ENCODE peak calls at places on chromosomes 13 and 19, in six cellular contexts. One of them, this sample, is unnamed.

GRCh38 chr13:94660695-94661324 is 51.5 kb downstream of the SOX21 start:
- DNase-seq in GM23338: peak; percentile 75
- DNase-seq in fibroblast of pulmonary artery: peak; percentile 33
- DNase-seq in lower leg skin: no peak
- DNase-seq in Caco-2: peak; percentile 60
- DNase-seq in kidney epithelial cell: no peak
- DNase-seq in this sample: peak; percentile 22

GRCh38 chr13:37068962-37069361 is 9.5 kb upstream of the SUPT20H start:
- DNase-seq in GM23338: no peak
- DNase-seq in lower leg skin: no peak
- DNase-seq in fibroblast of pulmonary artery: peak; percentile 45
- DNase-seq in kidney epithelial cell: no peak
- DNase-seq in Caco-2: no peak
- DNase-seq in this sample: no peak

GRCh38 chr13:77749481-77749880 is 52.0 kb downstream of the SLAIN1 start:
- DNase-seq in lower leg skin: no peak
- DNase-seq in kidney epithelial cell: no peak
- DNase-seq in GM23338: no peak
- DNase-seq in fibroblast of pulmonary artery: no peak
- DNase-seq in Caco-2: no peak
- DNase-seq in this sample: no peak

GRCh38 chr19:13430790-13431582 is 75.3 kb downstream of the CACNA1A start:
- DNase-seq in Caco-2: peak; percentile 38
- DNase-seq in fibroblast of pulmonary artery: peak; percentile 66
- DNase-seq in kidney epithelial cell: no peak
- DNase-seq in GM23338: peak; percentile 87
- DNase-seq in lower leg skin: no peak
- DNase-seq in this sample: peak; percentile 59

GRCh38 chr19:51904331-51905165 is at the start of gene ZNF649:
- DNase-seq in fibroblast of pulmonary artery: peak; percentile 88
- DNase-seq in lower leg skin: peak; percentile 71
- DNase-seq in GM23338: peak; percentile 96
- DNase-seq in kidney epithelial cell: peak; percentile 49
- DNase-seq in Caco-2: peak; percentile 80
- DNase-seq in this sample: peak; percentile 88

GRCh38 chr13:42148538-42148937 is 100.1 kb downstream of the DGKH start:
- DNase-seq in GM23338: no peak
- DNase-seq in lower leg skin: no peak
- DNase-seq in Caco-2: no peak
- DNase-seq in fibroblast of pulmonary artery: no peak
- DNase-seq in kidney epithelial cell: no peak
- DNase-seq in this sample: no peak

GRCh38 chr19:18000981-18001836 is 6.8 kb upstream of the ARRDC2 start:
- DNase-seq in kidney epithelial cell: no peak
- DNase-seq in GM23338: peak; percentile 87
- DNase-seq in lower leg skin: peak; percentile 91
- DNase-seq in Caco-2: peak; percentile 75
- DNase-seq in fibroblast of pulmonary artery: peak; percentile 81
- DNase-seq in this sample: peak; percentile 84

GRCh38 chr13:21539687-21540086 is 64.3 kb downstream of the MICU2 start:
- DNase-seq in fibroblast of pulmonary artery: no peak
- DNase-seq in lower leg skin: no peak
- DNase-seq in GM23338: no peak
- DNase-seq in kidney epithelial cell: no peak
- DNase-seq in Caco-2: no peak
- DNase-seq in this sample: no peak

GRCh38 chr13:68056816-68057710 is 826.9 kb upstream of the PCDH9 start:
- DNase-seq in Caco-2: no peak
- DNase-seq in kidney epithelial cell: peak; percentile 39
- DNase-seq in lower leg skin: no peak
- DNase-seq in fibroblast of pulmonary artery: peak; percentile 61
- DNase-seq in GM23338: peak; percentile 50
- DNase-seq in this sample: peak; percentile 95

GRCh38 chr19:49690073-49690655 is 752 bp upstream of the CPT1C start:
- DNase-seq in fibroblast of pulmonary artery: no peak
- DNase-seq in lower leg skin: no peak
- DNase-seq in Caco-2: no peak
- DNase-seq in GM23338: peak; percentile 34
- DNase-seq in kidney epithelial cell: no peak
- DNase-seq in this sample: no peak

GRCh38 chr13:74202129-74202528 is 67.9 kb upstream of the KLF12 start:
- DNase-seq in kidney epithelial cell: no peak
- DNase-seq in fibroblast of pulmonary artery: no peak
- DNase-seq in lower leg skin: no peak
- DNase-seq in GM23338: no peak
- DNase-seq in Caco-2: no peak
- DNase-seq in this sample: no peak

GRCh38 chr13:99689955-99690354 is 188.7 kb downstream of the TM9SF2 start:
- DNase-seq in fibroblast of pulmonary artery: no peak
- DNase-seq in lower leg skin: no peak
- DNase-seq in Caco-2: no peak
- DNase-seq in GM23338: peak; percentile 77
- DNase-seq in kidney epithelial cell: no peak
- DNase-seq in this sample: no peak

GRCh38 chr13:83355042-83355441 is 527.2 kb downstream of the SLITRK1 start:
- DNase-seq in fibroblast of pulmonary artery: no peak
- DNase-seq in kidney epithelial cell: no peak
- DNase-seq in GM23338: no peak
- DNase-seq in Caco-2: no peak
- DNase-seq in lower leg skin: no peak
- DNase-seq in this sample: no peak

GRCh38 chr13:28528848-28529247 is 33.9 kb upstream of the FLT1 start:
- DNase-seq in kidney epithelial cell: no peak
- DNase-seq in GM23338: no peak
- DNase-seq in lower leg skin: no peak
- DNase-seq in Caco-2: no peak
- DNase-seq in fibroblast of pulmonary artery: no peak
- DNase-seq in this sample: no peak
- TF ChIP-seq CTCF in kidney epithelial cell: no peak
- TF ChIP-seq CTCF in GM23338: peak; percentile 39
- TF ChIP-seq CTCF in lower leg skin: no peak
- TF ChIP-seq CTCF in Caco-2: peak; percentile 36
- TF ChIP-seq CTCF in fibroblast of pulmonary artery: no peak
- TF ChIP-seq CTCF in this sample: peak; percentile 24

GRCh38 chr13:28569886-28570285 is 75.0 kb upstream of the FLT1 start:
- DNase-seq in Caco-2: no peak
- DNase-seq in fibroblast of pulmonary artery: no peak
- DNase-seq in kidney epithelial cell: no peak
- DNase-seq in GM23338: no peak
- DNase-seq in lower leg skin: no peak
- DNase-seq in this sample: no peak
- H3K4me3 ChIP-seq in Caco-2: no peak overlapping the region
- H3K4me3 ChIP-seq in fibroblast of pulmonary artery: no peak overlapping the region
- H3K4me3 ChIP-seq in kidney epithelial cell: no peak overlapping the region
- H3K4me3 ChIP-seq in GM23338: no peak overlapping the region
- H3K4me3 ChIP-seq in lower leg skin: no peak overlapping the region
- H3K4me3 ChIP-seq in this sample: no peak overlapping the region

GRCh38 chr13:45545686-45546409 is 69.7 kb downstream of the ERICH6B start:
- DNase-seq in GM23338: no peak
- DNase-seq in fibroblast of pulmonary artery: no peak
- DNase-seq in lower leg skin: no peak
- DNase-seq in Caco-2: no peak
- DNase-seq in kidney epithelial cell: no peak
- DNase-seq in this sample: no peak

GRCh38 chr13:45542878-45543277 is 72.7 kb downstream of the ERICH6B start:
- DNase-seq in lower leg skin: no peak
- DNase-seq in fibroblast of pulmonary artery: no peak
- DNase-seq in Caco-2: no peak
- DNase-seq in GM23338: no peak
- DNase-seq in kidney epithelial cell: no peak
- DNase-seq in this sample: no peak

GRCh38 chr13:45542391-45542790 is 73.1 kb downstream of the ERICH6B start:
- DNase-seq in kidney epithelial cell: no peak
- DNase-seq in Caco-2: no peak
- DNase-seq in fibroblast of pulmonary artery: no peak
- DNase-seq in lower leg skin: no peak
- DNase-seq in GM23338: no peak
- DNase-seq in this sample: no peak

GRCh38 chr13:45546410-45546765 is 69.2 kb downstream of the ERICH6B start:
- DNase-seq in GM23338: no peak
- DNase-seq in lower leg skin: no peak
- DNase-seq in Caco-2: no peak
- DNase-seq in kidney epithelial cell: no peak
- DNase-seq in fibroblast of pulmonary artery: no peak
- DNase-seq in this sample: no peak

GRCh38 chr13:45544520-45544919 is 71.0 kb downstream of the ERICH6B start:
- DNase-seq in fibroblast of pulmonary artery: no peak
- DNase-seq in kidney epithelial cell: no peak
- DNase-seq in GM23338: peak; percentile 24
- DNase-seq in lower leg skin: no peak
- DNase-seq in Caco-2: no peak
- DNase-seq in this sample: no peak
- TF ChIP-seq CTCF in fibroblast of pulmonary artery: no peak
- TF ChIP-seq CTCF in kidney epithelial cell: no peak
- TF ChIP-seq CTCF in GM23338: peak; percentile 48
- TF ChIP-seq CTCF in lower leg skin: no peak
- TF ChIP-seq CTCF in Caco-2: no peak
- TF ChIP-seq CTCF in this sample: no peak

GRCh38 chr19:47428177-47428894 is 9.0 kb upstream of the MEIS3 start:
- DNase-seq in lower leg skin: peak; percentile 77
- DNase-seq in fibroblast of pulmonary artery: peak; percentile 99
- DNase-seq in Caco-2: peak; percentile 98
- DNase-seq in GM23338: peak; percentile 100
- DNase-seq in kidney epithelial cell: peak; percentile 78
- DNase-seq in this sample: peak; percentile 100
- H3K4me3 ChIP-seq in lower leg skin: no peak overlapping the region
- H3K4me3 ChIP-seq in fibroblast of pulmonary artery: peak overlapping the region; percentile 42
- H3K4me3 ChIP-seq in Caco-2: peak overlapping the region; percentile 13
- H3K4me3 ChIP-seq in GM23338: peak overlapping the region; percentile 50
- H3K4me3 ChIP-seq in kidney epithelial cell: no peak overlapping the region
- H3K4me3 ChIP-seq in this sample: no peak overlapping the region

GRCh38 chr19:1777149-1777548 is 23.8 kb downstream of the ONECUT3 start:
- DNase-seq in fibroblast of pulmonary artery: no peak
- DNase-seq in GM23338: no peak
- DNase-seq in Caco-2: no peak
- DNase-seq in kidney epithelial cell: no peak
- DNase-seq in lower leg skin: no peak
- DNase-seq in this sample: no peak

GRCh38 chr19:1783354-1783753 is 28.7 kb downstream of the ATP8B3 start:
- DNase-seq in GM23338: no peak
- DNase-seq in fibroblast of pulmonary artery: no peak
- DNase-seq in kidney epithelial cell: no peak
- DNase-seq in lower leg skin: no peak
- DNase-seq in Caco-2: no peak
- DNase-seq in this sample: no peak

GRCh38 chr19:1782501-1782900 is 29.2 kb downstream of the ONECUT3 start:
- DNase-seq in fibroblast of pulmonary artery: no peak
- DNase-seq in GM23338: no peak
- DNase-seq in lower leg skin: no peak
- DNase-seq in kidney epithelial cell: no peak
- DNase-seq in Caco-2: no peak
- DNase-seq in this sample: no peak

GRCh38 chr19:1779604-1779973 is 26.3 kb downstream of the ONECUT3 start:
- DNase-seq in Caco-2: no peak
- DNase-seq in fibroblast of pulmonary artery: no peak
- DNase-seq in kidney epithelial cell: no peak
- DNase-seq in lower leg skin: no peak
- DNase-seq in GM23338: no peak
- DNase-seq in this sample: no peak

GRCh38 chr19:1780272-1780957 is 27.1 kb downstream of the ONECUT3 start:
- DNase-seq in lower leg skin: no peak
- DNase-seq in GM23338: no peak
- DNase-seq in fibroblast of pulmonary artery: no peak
- DNase-seq in kidney epithelial cell: no peak
- DNase-seq in Caco-2: no peak
- DNase-seq in this sample: no peak
- TF ChIP-seq CTCF in lower leg skin: no peak
- TF ChIP-seq CTCF in GM23338: no peak
- TF ChIP-seq CTCF in fibroblast of pulmonary artery: peak; percentile 16
- TF ChIP-seq CTCF in kidney epithelial cell: peak; percentile 23
- TF ChIP-seq CTCF in Caco-2: no peak
- TF ChIP-seq CTCF in this sample: peak; percentile 10

GRCh38 chr19:47243364-47243775 is 12.4 kb upstream of the BBC3 start:
- DNase-seq in lower leg skin: no peak
- DNase-seq in Caco-2: no peak
- DNase-seq in GM23338: no peak
- DNase-seq in kidney epithelial cell: no peak
- DNase-seq in fibroblast of pulmonary artery: no peak
- DNase-seq in this sample: no peak

GRCh38 chr19:47240996-47241918 is 10.3 kb upstream of the BBC3 start:
- DNase-seq in lower leg skin: peak; percentile 60
- DNase-seq in fibroblast of pulmonary artery: peak; percentile 80
- DNase-seq in Caco-2: peak; percentile 89
- DNase-seq in kidney epithelial cell: no peak
- DNase-seq in GM23338: peak; percentile 98
- DNase-seq in this sample: peak; percentile 95

GRCh38 chr19:47241919-47242644 is 11.1 kb upstream of the BBC3 start:
- DNase-seq in fibroblast of pulmonary artery: no peak
- DNase-seq in GM23338: no peak
- DNase-seq in lower leg skin: no peak
- DNase-seq in Caco-2: no peak
- DNase-seq in kidney epithelial cell: no peak
- DNase-seq in this sample: no peak

GRCh38 chr19:47239610-47240296 is 8.8 kb upstream of the BBC3 start:
- DNase-seq in Caco-2: no peak
- DNase-seq in fibroblast of pulmonary artery: peak; percentile 55
- DNase-seq in lower leg skin: no peak
- DNase-seq in kidney epithelial cell: no peak
- DNase-seq in GM23338: peak; percentile 84
- DNase-seq in this sample: peak; percentile 57

GRCh38 chr19:47240561-47240960 is 9.6 kb upstream of the BBC3 start:
- DNase-seq in lower leg skin: no peak
- DNase-seq in Caco-2: no peak
- DNase-seq in kidney epithelial cell: no peak
- DNase-seq in GM23338: no peak
- DNase-seq in fibroblast of pulmonary artery: no peak
- DNase-seq in this sample: no peak
- H3K4me3 ChIP-seq in lower leg skin: no peak overlapping the region
- H3K4me3 ChIP-seq in Caco-2: peak overlapping the region; percentile 4
- H3K4me3 ChIP-seq in kidney epithelial cell: no peak overlapping the region
- H3K4me3 ChIP-seq in GM23338: peak overlapping the region; percentile 73
- H3K4me3 ChIP-seq in fibroblast of pulmonary artery: no peak overlapping the region
- H3K4me3 ChIP-seq in this sample: no peak overlapping the region

GRCh38 chr19:9721861-9722260 is 46.7 kb downstream of the ZNF846 start:
- DNase-seq in kidney epithelial cell: no peak
- DNase-seq in GM23338: peak; percentile 23
- DNase-seq in lower leg skin: no peak
- DNase-seq in Caco-2: no peak
- DNase-seq in fibroblast of pulmonary artery: no peak
- DNase-seq in this sample: peak; percentile 77

GRCh38 chr19:9720541-9720940 is 45.6 kb upstream of the ZNF562 start:
- DNase-seq in Caco-2: no peak
- DNase-seq in GM23338: peak; percentile 16
- DNase-seq in kidney epithelial cell: no peak
- DNase-seq in lower leg skin: no peak
- DNase-seq in fibroblast of pulmonary artery: no peak
- DNase-seq in this sample: no peak

GRCh38 chr19:9727644-9728043 is 40.9 kb downstream of the ZNF846 start:
- DNase-seq in Caco-2: no peak
- DNase-seq in lower leg skin: no peak
- DNase-seq in fibroblast of pulmonary artery: peak; percentile 56
- DNase-seq in GM23338: no peak
- DNase-seq in kidney epithelial cell: no peak
- DNase-seq in this sample: no peak

GRCh38 chr19:9729162-9729561 is 39.4 kb downstream of the ZNF846 start:
- DNase-seq in GM23338: no peak
- DNase-seq in kidney epithelial cell: no peak
- DNase-seq in Caco-2: no peak
- DNase-seq in lower leg skin: no peak
- DNase-seq in fibroblast of pulmonary artery: no peak
- DNase-seq in this sample: no peak

GRCh38 chr19:9724157-9724556 is 44.4 kb downstream of the ZNF846 start:
- DNase-seq in GM23338: no peak
- DNase-seq in kidney epithelial cell: no peak
- DNase-seq in fibroblast of pulmonary artery: no peak
- DNase-seq in lower leg skin: no peak
- DNase-seq in Caco-2: no peak
- DNase-seq in this sample: no peak
- TF ChIP-seq CTCF in GM23338: no peak
- TF ChIP-seq CTCF in kidney epithelial cell: no peak
- TF ChIP-seq CTCF in fibroblast of pulmonary artery: no peak
- TF ChIP-seq CTCF in lower leg skin: no peak
- TF ChIP-seq CTCF in Caco-2: no peak
- TF ChIP-seq CTCF in this sample: no peak

This sample was measured in epithelial cell of esophagus.